ENCODE peak calls at places on chromosomes 11 and 22, in seven cellular contexts. One of them, this sample, is unnamed.

GRCh38 chr11:5279678-5280077 is 9.9 kb upstream of the HBE1 start:
- DNase-seq in GM23248: no peak
- DNase-seq in HCT116: no peak
- DNase-seq in mesendoderm: no peak
- DNase-seq in MM.1S: no peak
- DNase-seq in SK-N-SH: no peak
- DNase-seq in PC-3: no peak
- DNase-seq in this sample: no peak

GRCh38 chr11:8258771-8259170 is 4.9 kb downstream of the LMO1 start:
- DNase-seq in GM23248: peak; percentile 96
- DNase-seq in HCT116: no peak
- DNase-seq in mesendoderm: no peak
- DNase-seq in MM.1S: no peak
- DNase-seq in SK-N-SH: no peak
- DNase-seq in PC-3: peak; percentile 50
- DNase-seq in this sample: no peak

GRCh38 chr22:19213496-19214473 is 35.2 kb upstream of the SLC25A1 start:
- DNase-seq in GM23248: no peak
- DNase-seq in HCT116: no peak
- DNase-seq in mesendoderm: peak; percentile 36
- DNase-seq in MM.1S: no peak
- DNase-seq in SK-N-SH: no peak
- DNase-seq in PC-3: no peak
- DNase-seq in this sample: no peak

GRCh38 chr11:128156486-128156885 is 430.9 kb downstream of the ETS1 start:
- DNase-seq in GM23248: no peak
- DNase-seq in HCT116: no peak
- DNase-seq in mesendoderm: no peak
- DNase-seq in MM.1S: no peak
- DNase-seq in SK-N-SH: no peak
- DNase-seq in PC-3: peak; percentile 62
- DNase-seq in this sample: no peak

GRCh38 chr11:123304828-123305530 is 109.9 kb upstream of the CLMP start:
- DNase-seq in GM23248: no peak
- DNase-seq in HCT116: no peak
- DNase-seq in mesendoderm: peak; percentile 58
- DNase-seq in MM.1S: no peak
- DNase-seq in SK-N-SH: no peak
- DNase-seq in PC-3: no peak
- DNase-seq in this sample: no peak

GRCh38 chr11:11010624-11011127 is 152.8 kb upstream of the ZBED5 start:
- DNase-seq in GM23248: peak; percentile 55
- DNase-seq in HCT116: peak; percentile 45
- DNase-seq in mesendoderm: peak; percentile 81
- DNase-seq in MM.1S: no peak
- DNase-seq in SK-N-SH: peak; percentile 45
- DNase-seq in PC-3: peak; percentile 35
- DNase-seq in this sample: peak; percentile 23

GRCh38 chr11:7423946-7424345 is 61.4 kb upstream of the OLFML1 start:
- DNase-seq in GM23248: no peak
- DNase-seq in HCT116: no peak
- DNase-seq in mesendoderm: no peak
- DNase-seq in MM.1S: no peak
- DNase-seq in SK-N-SH: no peak
- DNase-seq in PC-3: no peak
- DNase-seq in this sample: no peak

GRCh38 chr11:46611526-46612304 is 5.3 kb downstream of the HARBI1 start:
- DNase-seq in GM23248: no peak
- DNase-seq in HCT116: no peak
- DNase-seq in mesendoderm: no peak
- DNase-seq in MM.1S: no peak
- DNase-seq in SK-N-SH: no peak
- DNase-seq in PC-3: no peak
- DNase-seq in this sample: no peak

GRCh38 chr22:50140615-50141014 is 29.9 kb upstream of the PANX2 start:
- DNase-seq in GM23248: no peak
- DNase-seq in HCT116: no peak
- DNase-seq in mesendoderm: no peak
- DNase-seq in MM.1S: no peak
- DNase-seq in SK-N-SH: no peak
- DNase-seq in PC-3: no peak
- DNase-seq in this sample: no peak

GRCh38 chr11:102158151-102158734 is 48.0 kb downstream of the YAP1 start:
- DNase-seq in GM23248: peak; percentile 46
- DNase-seq in HCT116: no peak
- DNase-seq in mesendoderm: no peak
- DNase-seq in MM.1S: no peak
- DNase-seq in SK-N-SH: no peak
- DNase-seq in PC-3: peak; percentile 41
- DNase-seq in this sample: no peak

GRCh38 chr11:102154806-102155205 is 44.6 kb downstream of the YAP1 start:
- DNase-seq in GM23248: no peak
- DNase-seq in HCT116: no peak
- DNase-seq in mesendoderm: no peak
- DNase-seq in MM.1S: no peak
- DNase-seq in SK-N-SH: no peak
- DNase-seq in PC-3: no peak
- DNase-seq in this sample: no peak

GRCh38 chr11:102157219-102157618 is 47.0 kb downstream of the YAP1 start:
- DNase-seq in GM23248: peak; percentile 73
- DNase-seq in HCT116: no peak
- DNase-seq in mesendoderm: no peak
- DNase-seq in MM.1S: no peak
- DNase-seq in SK-N-SH: no peak
- DNase-seq in PC-3: peak; percentile 83
- DNase-seq in this sample: peak; percentile 4

GRCh38 chr11:102153082-102153481 is 42.8 kb downstream of the YAP1 start:
- DNase-seq in GM23248: peak; percentile 38
- DNase-seq in HCT116: no peak
- DNase-seq in mesendoderm: no peak
- DNase-seq in MM.1S: no peak
- DNase-seq in SK-N-SH: no peak
- DNase-seq in PC-3: no peak
- DNase-seq in this sample: no peak

GRCh38 chr11:102155676-102156075 is 45.4 kb downstream of the YAP1 start:
- DNase-seq in GM23248: peak; percentile 33
- DNase-seq in HCT116: no peak
- DNase-seq in mesendoderm: no peak
- DNase-seq in MM.1S: no peak
- DNase-seq in SK-N-SH: no peak
- DNase-seq in PC-3: no peak
- DNase-seq in this sample: no peak
- H3K4me2 ChIP-seq in GM23248: no peak overlapping the region
- H3K4me2 ChIP-seq in HCT116: no peak overlapping the region
- H3K4me2 ChIP-seq in mesendoderm: no peak overlapping the region
- H3K4me2 ChIP-seq in MM.1S: no peak overlapping the region
- H3K4me2 ChIP-seq in SK-N-SH: no peak overlapping the region
- H3K4me2 ChIP-seq in PC-3: no peak overlapping the region
- H3K4me2 ChIP-seq in this sample: no peak overlapping the region

GRCh38 chr11:1571760-1572199 is 291 bp downstream of the DUSP8 start:
- DNase-seq in GM23248: no peak
- DNase-seq in HCT116: no peak
- DNase-seq in mesendoderm: no peak
- DNase-seq in MM.1S: no peak
- DNase-seq in SK-N-SH: no peak
- DNase-seq in PC-3: no peak
- DNase-seq in this sample: no peak
- H3K9ac ChIP-seq in GM23248: no peak overlapping the region
- H3K9ac ChIP-seq in HCT116: peak overlapping the region; percentile 77
- H3K9ac ChIP-seq in mesendoderm: no peak overlapping the region
- H3K9ac ChIP-seq in MM.1S: no peak overlapping the region
- H3K9ac ChIP-seq in SK-N-SH: no peak overlapping the region
- H3K9ac ChIP-seq in PC-3: no peak overlapping the region
- H3K9ac ChIP-seq in this sample: peak overlapping the region; percentile 38

GRCh38 chr22:28185130-28185529 is 266.1 kb upstream of the PITPNB start:
- DNase-seq in GM23248: no peak
- DNase-seq in HCT116: no peak
- DNase-seq in mesendoderm: no peak
- DNase-seq in MM.1S: no peak
- DNase-seq in SK-N-SH: no peak
- DNase-seq in PC-3: no peak
- DNase-seq in this sample: no peak

GRCh38 chr22:28188480-28188879 is 269.4 kb upstream of the PITPNB start:
- DNase-seq in GM23248: no peak
- DNase-seq in HCT116: no peak
- DNase-seq in mesendoderm: peak; percentile 22
- DNase-seq in MM.1S: no peak
- DNase-seq in SK-N-SH: no peak
- DNase-seq in PC-3: no peak
- DNase-seq in this sample: no peak

GRCh38 chr22:28183078-28183870 is 264.2 kb upstream of the PITPNB start:
- DNase-seq in GM23248: peak; percentile 19
- DNase-seq in HCT116: no peak
- DNase-seq in mesendoderm: no peak
- DNase-seq in MM.1S: no peak
- DNase-seq in SK-N-SH: no peak
- DNase-seq in PC-3: no peak
- DNase-seq in this sample: no peak

GRCh38 chr22:28187612-28188011 is 268.6 kb upstream of the PITPNB start:
- DNase-seq in GM23248: no peak
- DNase-seq in HCT116: no peak
- DNase-seq in mesendoderm: peak; percentile 34
- DNase-seq in MM.1S: no peak
- DNase-seq in SK-N-SH: no peak
- DNase-seq in PC-3: no peak
- DNase-seq in this sample: no peak

GRCh38 chr22:28186641-28187040 is 267.6 kb upstream of the PITPNB start:
- DNase-seq in GM23248: no peak
- DNase-seq in HCT116: no peak
- DNase-seq in mesendoderm: no peak
- DNase-seq in MM.1S: no peak
- DNase-seq in SK-N-SH: no peak
- DNase-seq in PC-3: no peak
- DNase-seq in this sample: peak; percentile 61
- H3K4me2 ChIP-seq in GM23248: no peak overlapping the region
- H3K4me2 ChIP-seq in HCT116: no peak overlapping the region
- H3K4me2 ChIP-seq in mesendoderm: no peak overlapping the region
- H3K4me2 ChIP-seq in MM.1S: no peak overlapping the region
- H3K4me2 ChIP-seq in SK-N-SH: no peak overlapping the region
- H3K4me2 ChIP-seq in PC-3: no peak overlapping the region
- H3K4me2 ChIP-seq in this sample: no peak overlapping the region

GRCh38 chr11:36214484-36214883 is 74.7 kb downstream of the COMMD9 start:
- DNase-seq in GM23248: no peak
- DNase-seq in HCT116: no peak
- DNase-seq in mesendoderm: peak; percentile 34
- DNase-seq in MM.1S: no peak
- DNase-seq in SK-N-SH: no peak
- DNase-seq in PC-3: peak; percentile 89
- DNase-seq in this sample: no peak
- H3K9ac ChIP-seq in GM23248: no peak overlapping the region
- H3K9ac ChIP-seq in HCT116: no peak overlapping the region
- H3K9ac ChIP-seq in mesendoderm: no peak overlapping the region
- H3K9ac ChIP-seq in MM.1S: no peak overlapping the region
- H3K9ac ChIP-seq in SK-N-SH: no peak overlapping the region
- H3K9ac ChIP-seq in PC-3: no peak overlapping the region
- H3K9ac ChIP-seq in this sample: no peak overlapping the region

This sample was measured in endothelial cell of umbilical vein.